ENCODE peak calls at places on chromosomes 2 and 18, in ten cellular contexts. J is NCI-H1092 treated with DMSO at 0.1 percent for 48 hours; D is Kasumi-1; K is AG20443; S is M059J; X is hepatic stellate cell; E is activated T-cell treated with anti-CD3 and anti-CD28 coated beads, Interleukin-2, amount 50 U/mL, for 24 hours; Q is stimulated activated CD4-positive, alpha-beta T cell treated with anti-CD3 and anti-CD28 coated beads, Interleukin-4, amount 100 ng/mL, for 48 hours; Y is endothelial cell; R is hippocampal formation. T is an unnamed sample.

GRCh38 chr2:231929961-231930600 is 3.9 kb upstream of the NPPC start:
- DNase-seq in J (no peak), D (no peak), K (peak), S (no peak), X (no peak), E (peak), Q (peak), Y (no peak), R (no peak), T (no peak)

GRCh38 chr2:237471457-237472186 is 15.4 kb upstream of the MLPH start:
- DNase-seq in J (no peak), D (peak), K (peak), S (peak), X (peak), E (peak), Q (peak), Y (peak), R (no peak), T (no peak)

GRCh38 chr2:216799873-216800421 is 59.9 kb downstream of the TNP1 start:
- DNase-seq in J (no peak), D (no peak), K (peak), S (peak), X (peak), E (no peak), Q (no peak), Y (no peak), R (no peak), T (no peak)

GRCh38 chr18:49967171-49967570 is 153.8 kb upstream of the ACAA2 start:
- DNase-seq in J (no peak), D (no peak), K (no peak), S (no peak), X (no peak), E (no peak), Q (no peak), Y (no peak), R (no peak), T (no peak)

GRCh38 chr2:240556553-240557100 is 1.2 kb downstream of the ANKMY1 start:
- DNase-seq in J (no peak), D (peak), K (peak), S (no peak), X (peak), E (peak), Q (peak), Y (peak), R (no peak), T (no peak)

GRCh38 chr18:73688851-73689659 is 458.6 kb downstream of the FBXO15 start:
- DNase-seq in J (no peak), D (no peak), K (peak), S (peak), X (no peak), E (no peak), Q (no peak), Y (no peak), R (no peak), T (peak)

GRCh38 chr2:23145460-23145859 is 239.5 kb upstream of the KLHL29 start:
- DNase-seq in J (no peak), D (no peak), K (no peak), S (no peak), X (no peak), E (no peak), Q (no peak), Y (no peak), R (no peak), T (no peak)

GRCh38 chr2:237466266-237466665 is 20.8 kb upstream of the MLPH start:
- DNase-seq in J (no peak), D (no peak), K (no peak), S (no peak), X (no peak), E (no peak), Q (no peak), Y (no peak), R (no peak), T (no peak)

GRCh38 chr2:231017250-231017636 is 20.1 kb upstream of the C2orf72 start:
- DNase-seq in J (no peak), D (peak), K (no peak), S (peak), X (no peak), E (no peak), Q (no peak), Y (no peak), R (peak), T (no peak)

GRCh38 chr2:149899390-149899789 is 311.8 kb upstream of the MMADHC start:
- DNase-seq in J (no peak), D (no peak), K (no peak), S (no peak), X (no peak), E (no peak), Q (no peak), Y (no peak), R (no peak), T (no peak)

GRCh38 chr18:27668126-27668525 is 483.0 kb upstream of the CHST9 start:
- DNase-seq in J (no peak), D (no peak), K (no peak), S (peak), X (no peak), E (no peak), Q (no peak), Y (no peak), R (no peak), T (peak)

GRCh38 chr2:31204761-31205160 is 12.6 kb downstream of the CAPN14 start:
- DNase-seq in J (no peak), D (no peak), K (no peak), S (no peak), X (no peak), E (no peak), Q (no peak), Y (no peak), R (no peak), T (no peak)